ENCODE peak calls at places on chromosomes 16 and 17, in eight cellular contexts. R is NB4, N is choroid plexus epithelial cell, V is left lung, D is prostate gland, L is GM12878, E is OCI-LY7, C is cardiac muscle cell. H is an unnamed sample.

GRCh38 chr16:85607331-85607765 is 5.8 kb upstream of the GSE1 start:
- DNase-seq in R (peak; percentile 41), N (no peak), V (no peak), D (no peak), L (no peak), E (peak; percentile 85), C (peak; percentile 34), H (no peak)

GRCh38 chr17:66302761-66303626 is 581 bp downstream of the PRKCA start:
- DNase-seq in R (peak; percentile 68), N (peak; percentile 43), V (peak; percentile 86), D (peak; percentile 40), L (no peak), E (peak; percentile 57), C (peak; percentile 62), H (peak; percentile 63)

GRCh38 chr16:3021449-3022207 is 1.5 kb downstream of the TNFRSF12A start:
- DNase-seq in R (peak; percentile 86), N (peak; percentile 94), V (no peak), D (peak; percentile 57), L (no peak), E (peak; percentile 80), C (peak; percentile 89), H (peak; percentile 97)

GRCh38 chr16:3076577-3076976 is 11.1 kb downstream of the IL32 start:
- DNase-seq in R (no peak), N (no peak), V (no peak), D (no peak), L (no peak), E (no peak), C (no peak), H (no peak)

GRCh38 chr16:56199164-56199563 is 7.9 kb downstream of the GNAO1 start:
- DNase-seq in R (no peak), N (no peak), V (no peak), D (no peak), L (peak; percentile 39), E (peak; percentile 11), C (no peak), H (no peak)

GRCh38 chr17:78879679-78880186 is 23.3 kb downstream of the CEP295NL start:
- DNase-seq in R (no peak), N (peak; percentile 97), V (peak; percentile 79), D (no peak), L (no peak), E (no peak), C (peak; percentile 97), H (no peak)

GRCh38 chr16:88782454-88783390 is 2.3 kb downstream of the PIEZO1 start:
- DNase-seq in R (peak; percentile 68), N (peak; percentile 39), V (peak; percentile 82), D (no peak), L (no peak), E (peak; percentile 44), C (peak; percentile 27), H (peak; percentile 94)

GRCh38 chr16:24919536-24919935 is 73.8 kb downstream of the SLC5A11 start:
- DNase-seq in R (no peak), N (no peak), V (no peak), D (no peak), L (no peak), E (no peak), C (no peak), H (no peak)

GRCh38 chr17:48841395-48841831 is 10.6 kb downstream of the CALCOCO2 start:
- DNase-seq in R (peak; percentile 86), N (peak; percentile 93), V (no peak), D (peak; percentile 54), L (peak; percentile 83), E (peak; percentile 26), C (peak; percentile 90), H (peak; percentile 32)

GRCh38 chr16:4944333-4945281 is 7.7 kb upstream of the PPL start:
- DNase-seq in R (peak; percentile 97), N (peak; percentile 97), V (peak; percentile 95), D (peak; percentile 86), L (no peak), E (no peak), C (peak; percentile 99), H (peak; percentile 95)

GRCh38 chr16:56424791-56425438 is 430 bp downstream of the AMFR start:
- DNase-seq in R (peak; percentile 42), N (peak; percentile 27), V (peak; percentile 89), D (peak; percentile 8), L (no peak), E (no peak), C (peak; percentile 15), H (peak; percentile 17)

GRCh38 chr16:52740333-52740732 is 193.4 kb upstream of the TOX3 start:
- DNase-seq in R (no peak), N (no peak), V (no peak), D (no peak), L (no peak), E (no peak), C (no peak), H (no peak)

GRCh38 chr16:12315330-12316138 is 339.0 kb downstream of the SNX29 start:
- DNase-seq in R (no peak), N (no peak), V (no peak), D (no peak), L (no peak), E (no peak), C (no peak), H (no peak)

GRCh38 chr17:62109378-62109902 is 44.4 kb upstream of the MED13 start:
- DNase-seq in R (peak; percentile 79), N (peak; percentile 86), V (no peak), D (no peak), L (peak; percentile 77), E (peak; percentile 72), C (peak; percentile 65), H (peak; percentile 82)

GRCh38 chr17:49157784-49158183 is 25.2 kb downstream of the B4GALNT2 start:
- DNase-seq in R (peak; percentile 18), N (peak; percentile 13), V (no peak), D (no peak), L (no peak), E (no peak), C (peak; percentile 42), H (no peak)

GRCh38 chr17:39271546-39271945 is 45.8 kb upstream of the STAC2 start:
- DNase-seq in R (peak; percentile 24), N (peak; percentile 23), V (no peak), D (no peak), L (no peak), E (no peak), C (peak; percentile 77), H (no peak)

GRCh38 chr17:81021531-81022370 is 13.2 kb upstream of the BAIAP2 start:
- DNase-seq in R (no peak), N (no peak), V (peak; percentile 5), D (no peak), L (no peak), E (no peak), C (no peak), H (no peak)

GRCh38 chr17:81964081-81964849 is 3.3 kb upstream of the NOTUM start:
- DNase-seq in R (no peak), N (no peak), V (no peak), D (no peak), L (no peak), E (no peak), C (no peak), H (no peak)

GRCh38 chr16:72284042-72284789 is 112.3 kb upstream of the PMFBP1 start:
- DNase-seq in R (no peak), N (peak; percentile 48), V (no peak), D (no peak), L (no peak), E (no peak), C (peak; percentile 32), H (peak; percentile 41)

GRCh38 chr16:13307861-13308260 is 406.5 kb downstream of the SHISA9 start:
- DNase-seq in R (no peak), N (no peak), V (no peak), D (no peak), L (no peak), E (no peak), C (no peak), H (no peak)

GRCh38 chr16:76835319-76835718 is 355.7 kb upstream of the MON1B start:
- DNase-seq in R (no peak), N (no peak), V (no peak), D (no peak), L (no peak), E (no peak), C (no peak), H (no peak)

GRCh38 chr16:30070490-30070889 is 4.9 kb downstream of the ALDOA start:
- DNase-seq in R (no peak), N (no peak), V (no peak), D (no peak), L (no peak), E (no peak), C (no peak), H (no peak)

DNA sequence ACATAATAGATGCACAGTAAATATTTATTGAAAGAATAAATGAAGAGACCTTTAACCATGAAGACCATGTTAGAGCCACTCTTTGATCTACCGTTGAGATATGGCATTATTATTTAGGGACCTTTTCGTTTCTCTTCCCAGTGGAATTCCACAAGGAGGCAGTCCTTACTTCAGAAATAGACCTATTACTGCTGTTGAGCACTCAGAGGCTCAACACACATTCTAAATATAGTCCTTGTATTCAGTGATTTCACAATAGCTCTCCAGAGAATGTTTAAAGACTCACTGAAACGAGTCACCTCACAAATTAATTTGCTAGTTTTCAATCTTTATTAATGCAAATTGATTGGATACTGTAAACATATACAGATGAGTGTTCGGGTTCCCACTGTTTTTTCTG is 603.8 kb downstream of the CDH8 start:
- DNase-seq in R (peak; percentile 2), N (peak; percentile 7), V (no peak), D (no peak), L (no peak), E (no peak), C (no peak), H (peak; percentile 4)
- TF ChIP-seq CTCF in R (no peak), N (no peak), V (no peak), D (no peak), L (no peak), E (no peak), C (no peak), H (no peak)

GRCh38 chr17:64115871-64116534 is 13.9 kb downstream of the ERN1 start:
- DNase-seq in R (peak; percentile 23), N (peak; percentile 89), V (no peak), D (no peak), L (no peak), E (no peak), C (peak; percentile 91), H (peak; percentile 92)
- H3K4me3 ChIP-seq in R (no peak overlapping the region), N (no peak overlapping the region), V (no peak overlapping the region), D (no peak overlapping the region), L (no peak overlapping the region), E (no peak overlapping the region), C (no peak overlapping the region), H (no peak overlapping the region)

GRCh38 chr17:46028374-46028773 is 29.3 kb downstream of the STH start:
- DNase-seq in R (no peak), N (no peak), V (no peak), D (no peak), L (no peak), E (no peak), C (no peak), H (no peak)
- TF ChIP-seq CTCF in R (no peak), N (no peak), V (no peak), D (no peak), L (no peak), E (no peak), C (no peak), H (no peak)

GRCh38 chr17:32112416-32112815 is 29.9 kb upstream of the RHOT1 start:
- DNase-seq in R (peak; percentile 95), N (no peak), V (no peak), D (no peak), L (no peak), E (no peak), C (no peak), H (no peak)

GRCh38 chr17:32114536-32114935 is 27.8 kb upstream of the RHOT1 start:
- DNase-seq in R (peak; percentile 40), N (no peak), V (no peak), D (no peak), L (no peak), E (peak; percentile 24), C (no peak), H (no peak)

GRCh38 chr17:32111141-32111771 is 31.0 kb upstream of the RHOT1 start:
- DNase-seq in R (peak; percentile 66), N (peak; percentile 88), V (no peak), D (peak; percentile 32), L (no peak), E (peak; percentile 12), C (peak; percentile 77), H (peak; percentile 55)

GRCh38 chr17:32110596-32110995 is 31.7 kb upstream of the RHOT1 start:
- DNase-seq in R (no peak), N (no peak), V (no peak), D (no peak), L (no peak), E (no peak), C (no peak), H (no peak)
- H3K4me3 ChIP-seq in R (no peak overlapping the region), N (no peak overlapping the region), V (no peak overlapping the region), D (no peak overlapping the region), L (no peak overlapping the region), E (no peak overlapping the region), C (no peak overlapping the region), H (no peak overlapping the region)

H was measured in epithelial cell of esophagus.